ENCODE peak calls at places on chromosomes 2 and 18, in four cellular contexts. A, G, F and D are unnamed samples.

GRCh38 chr2:158926478-158926948 is 41.9 kb upstream of the TANC1 start:
- DNase-seq in A (peak; percentile 34), G (no peak), F (peak; percentile 30), D (no peak)

GRCh38 chr18:42414756-42415454 is 459.9 kb downstream of the PIK3C3 start:
- DNase-seq in A (no peak), G (no peak), F (no peak), D (no peak)

GRCh38 chr2:20077411-20077940 is 26.0 kb upstream of the LAPTM4A start:
- DNase-seq in A (no peak), G (no peak), F (peak; percentile 65), D (no peak)

GRCh38 chr2:128260239-128261138 is 58.2 kb downstream of the HS6ST1 start:
- DNase-seq in A (peak; percentile 4), G (no peak), F (peak; percentile 86), D (no peak)

GRCh38 chr2:224217233-224217961 is 178.3 kb upstream of the SERPINE2 start:
- DNase-seq in A (no peak), G (no peak), F (no peak), D (no peak)

GRCh38 chr2:120863661-120864320 is 128.1 kb downstream of the GLI2 start:
- DNase-seq in A (peak; percentile 45), G (peak; percentile 86), F (no peak), D (no peak)

GRCh38 chr18:22432672-22433137 is 15.0 kb upstream of the CTAGE1 start:
- DNase-seq in A (peak; percentile 26), G (peak; percentile 48), F (no peak), D (no peak)

GRCh38 chr2:236045264-236046235 is 122.6 kb downstream of the GBX2 start:
- DNase-seq in A (no peak), G (no peak), F (no peak), D (no peak)

GRCh38 chr18:67417864-67418523 is 98.5 kb downstream of the DSEL start:
- DNase-seq in A (no peak), G (no peak), F (peak; percentile 23), D (no peak)

GRCh38 chr2:64423303-64423702 is 30.7 kb upstream of the LGALSL start:
- DNase-seq in A (no peak), G (no peak), F (no peak), D (no peak)

GRCh38 chr2:175817200-175817599 is 184.9 kb downstream of the LNPK start:
- DNase-seq in A (no peak), G (no peak), F (no peak), D (no peak)

GRCh38 chr2:85596486-85597143 is 1.1 kb downstream of the RNF181 start:
- DNase-seq in A (no peak), G (no peak), F (no peak), D (no peak)

GRCh38 chr2:51027968-51028367 is 4.0 kb downstream of the NRXN1 start:
- DNase-seq in A (no peak), G (no peak), F (no peak), D (no peak)

GRCh38 chr18:74930616-74931015 is 278.3 kb downstream of the PTGR3 start:
- DNase-seq in A (no peak), G (no peak), F (no peak), D (no peak)

GRCh38 chr2:28174211-28174610 is 218.4 kb upstream of the FOSL2 start:
- DNase-seq in A (no peak), G (no peak), F (no peak), D (no peak)

GRCh38 chr2:214135966-214136365 is 274.9 kb upstream of the VWC2L start:
- DNase-seq in A (no peak), G (no peak), F (no peak), D (no peak)

GRCh38 chr2:29688429-29688828 is 233.0 kb downstream of the ALK start:
- DNase-seq in A (no peak), G (no peak), F (no peak), D (no peak)

GRCh38 chr2:223944166-223944703 is 900 bp downstream of the WDFY1 start:
- DNase-seq in A (no peak), G (peak; percentile 46), F (peak; percentile 51), D (no peak)

GRCh38 chr2:238938460-238939055 is 90.7 kb downstream of the TWIST2 start:
- DNase-seq in A (no peak), G (no peak), F (no peak), D (no peak)

GRCh38 chr2:127172306-127172705 is 47.8 kb downstream of the CYP27C1 start:
- DNase-seq in A (no peak), G (no peak), F (no peak), D (no peak)

GRCh38 chr2:226583715-226584114 is 215.9 kb downstream of the IRS1 start:
- DNase-seq in A (peak; percentile 66), G (no peak), F (peak; percentile 94), D (peak; percentile 57)

GRCh38 chr2:186426153-186427016 is 59.7 kb upstream of the ZC3H15 start:
- DNase-seq in A (no peak), G (no peak), F (peak; percentile 46), D (no peak)

DNA sequence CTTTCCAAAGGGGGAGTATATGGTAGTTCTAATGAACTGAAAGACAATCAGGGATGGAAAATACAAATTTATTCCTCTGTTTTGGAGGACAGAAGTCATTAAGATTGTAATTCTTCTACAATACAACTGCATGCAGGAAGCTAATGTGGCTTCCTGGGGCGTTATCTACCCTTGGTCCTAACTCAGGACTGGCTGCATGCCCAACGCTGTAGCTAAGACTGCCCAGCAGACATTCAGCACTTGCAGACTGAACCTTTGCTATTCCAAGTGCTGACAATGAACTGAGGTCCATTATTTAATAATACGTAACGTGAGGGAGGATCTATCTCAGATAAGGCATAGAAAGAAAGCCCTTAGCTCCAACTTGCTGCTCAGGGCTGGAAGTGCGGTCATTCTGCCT is 53.2 kb downstream of the ZAP70 start:
- DNase-seq in A (no peak), G (no peak), F (no peak), D (no peak)
- TF ChIP-seq TCF7L2 in A (no peak), G (no peak), F (no peak), D (no peak)

GRCh38 chr2:77161009-77161408 is 361.2 kb downstream of the LRRTM4 start:
- DNase-seq in A (no peak), G (no peak), F (peak; percentile 50), D (peak; percentile 2)

DNA sequence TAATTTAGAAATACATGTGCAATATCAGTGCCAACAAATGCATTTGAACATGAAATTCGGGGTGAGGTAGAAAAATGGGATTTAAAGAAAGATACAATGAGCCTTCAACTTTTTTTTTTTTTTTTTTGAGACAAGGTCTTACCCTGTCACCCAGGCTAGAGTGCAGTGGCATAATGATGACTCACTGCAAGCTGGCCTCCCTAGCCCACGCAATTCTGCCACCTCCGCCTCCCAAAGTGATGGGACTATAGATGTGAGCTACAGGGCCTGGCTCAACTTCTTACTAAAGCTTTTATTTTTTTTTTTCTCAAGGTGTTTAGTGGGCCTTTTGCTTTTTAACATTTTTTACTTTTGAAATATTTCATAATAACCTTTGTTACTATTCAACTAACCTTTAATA is 365.6 kb downstream of the LRRTM4 start:
- DNase-seq in A (no peak), G (no peak), F (no peak), D (no peak)
- TF ChIP-seq TCF7L2 in A (no peak), G (no peak), F (no peak), D (no peak)

DNA sequence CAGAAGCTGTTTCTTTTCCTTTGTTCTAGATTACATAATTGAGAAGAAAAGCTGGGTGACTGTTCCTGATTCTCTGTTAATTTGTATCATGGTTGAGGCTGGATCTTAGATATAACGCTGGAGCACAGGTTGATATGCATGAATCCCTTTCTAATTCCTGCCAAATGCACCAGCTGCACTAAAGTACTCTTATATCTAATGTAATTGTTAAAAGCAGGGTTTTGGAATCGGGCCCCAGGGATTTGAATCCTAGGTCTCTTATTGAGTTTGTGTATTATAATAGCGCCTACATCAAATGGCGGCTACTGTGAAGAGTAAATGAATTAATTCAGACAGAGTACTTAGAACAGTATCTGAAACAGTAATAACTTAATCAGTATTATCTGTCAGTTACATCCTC is 80.4 kb downstream of the MC4R start:
- DNase-seq in A (no peak), G (no peak), F (no peak), D (no peak)
- TF ChIP-seq TCF7L2 in A (no peak), G (no peak), F (no peak), D (no peak)

GRCh38 chr2:162934191-162934590 is 95.6 kb upstream of the KCNH7 start:
- DNase-seq in A (no peak), G (no peak), F (no peak), D (no peak)
- TF ChIP-seq TCF7L2 in A (no peak), G (no peak), F (no peak), D (no peak)

GRCh38 chr2:220660277-220661155 is 911.6 kb downstream of the EPHA4 start:
- DNase-seq in A (no peak), G (no peak), F (no peak), D (no peak)

GRCh38 chr2:220663065-220663464 is 909.0 kb downstream of the EPHA4 start:
- DNase-seq in A (no peak), G (no peak), F (no peak), D (no peak)

GRCh38 chr2:220662415-220662814 is 909.7 kb downstream of the EPHA4 start:
- DNase-seq in A (no peak), G (no peak), F (no peak), D (no peak)

GRCh38 chr2:220665108-220665471 is 907.0 kb downstream of the EPHA4 start:
- DNase-seq in A (no peak), G (no peak), F (no peak), D (no peak)

DNA sequence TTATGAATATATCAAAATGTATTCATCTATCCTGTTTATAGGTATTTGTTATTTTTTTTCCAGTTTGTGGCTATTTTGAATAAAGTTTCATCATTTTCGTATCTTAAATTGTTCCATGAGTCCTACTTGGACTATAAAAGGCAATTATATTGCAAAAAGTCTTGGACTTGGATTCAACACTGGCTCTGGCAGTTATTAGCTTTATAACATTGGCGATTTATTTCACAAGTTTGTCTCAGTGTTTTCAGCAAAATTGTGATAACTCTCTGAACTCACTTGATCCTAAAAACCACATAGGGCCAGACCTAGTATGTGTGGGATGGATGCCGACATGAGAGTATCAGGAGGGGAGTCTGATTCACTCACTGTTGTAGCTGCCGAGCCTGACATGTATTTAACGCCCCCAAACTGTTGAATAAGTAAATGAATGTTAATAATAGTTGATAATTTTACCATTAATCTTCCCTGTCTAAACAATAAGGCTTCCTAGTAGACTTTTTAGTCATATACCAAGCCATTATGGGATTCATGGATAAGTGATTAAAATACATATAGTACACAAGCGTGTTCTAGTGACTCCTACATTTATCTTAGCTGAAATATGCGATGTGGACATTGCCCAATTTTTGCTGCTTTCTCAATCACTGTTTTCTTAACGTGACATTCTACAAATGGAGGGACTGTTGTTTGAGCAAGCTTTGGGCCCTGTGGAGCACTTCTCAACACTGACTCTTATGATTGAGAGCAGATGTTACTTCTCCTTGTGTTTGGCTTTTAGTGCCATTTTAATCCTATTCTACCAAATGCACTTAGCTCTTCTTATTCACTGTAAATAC is 907.6 kb downstream of the EPHA4 start:
- DNase-seq in A (no peak), G (no peak), F (no peak), D (no peak)
- TF ChIP-seq TCF7L2 in A (no peak), G (no peak), F (no peak), D (no peak)